ENCODE peak calls at places on chromosomes 7 and 10, in six cellular contexts. One of them, this sample, is unnamed.
A peak's percentile ranks its signal among the peaks of the same experiment; 100 is the strongest.

GRCh38 chr10:97171001-97171400 is 14.8 kb downstream of the SLIT1 start:
- DNase-seq in AG04449: no peak
- DNase-seq in ACHN: no peak
- DNase-seq in stimulated activated CD8-positive, alpha-beta memory T cell treated with anti-CD3 and anti-CD28 coated beads, Interleukin-7, amount 100 ng/mL, for 1 hour: no peak
- DNase-seq in naive B cell: no peak
- DNase-seq in activated naive CD8-positive, alpha-beta T cell treated with anti-CD3 and anti-CD28 coated beads for 36 hours: no peak
- DNase-seq in this sample: no peak

GRCh38 chr10:4303045-4303444 is 518.0 kb upstream of the KLF6 start:
- DNase-seq in activated naive CD8-positive, alpha-beta T cell treated with anti-CD3 and anti-CD28 coated beads for 36 hours: no peak
- DNase-seq in AG04449: no peak
- DNase-seq in stimulated activated CD8-positive, alpha-beta memory T cell treated with anti-CD3 and anti-CD28 coated beads, Interleukin-7, amount 100 ng/mL, for 1 hour: no peak
- DNase-seq in ACHN: no peak
- DNase-seq in naive B cell: no peak
- DNase-seq in this sample: no peak

GRCh38 chr10:119409906-119410305 is 132.6 kb downstream of the RGS10 start:
- DNase-seq in AG04449: no peak
- DNase-seq in naive B cell: no peak
- DNase-seq in activated naive CD8-positive, alpha-beta T cell treated with anti-CD3 and anti-CD28 coated beads for 36 hours: no peak
- DNase-seq in stimulated activated CD8-positive, alpha-beta memory T cell treated with anti-CD3 and anti-CD28 coated beads, Interleukin-7, amount 100 ng/mL, for 1 hour: no peak
- DNase-seq in ACHN: no peak
- DNase-seq in this sample: no peak

GRCh38 chr7:155214328-155214986 is 83.2 kb upstream of the INSIG1 start:
- DNase-seq in naive B cell: no peak
- DNase-seq in ACHN: peak; percentile 67
- DNase-seq in activated naive CD8-positive, alpha-beta T cell treated with anti-CD3 and anti-CD28 coated beads for 36 hours: no peak
- DNase-seq in stimulated activated CD8-positive, alpha-beta memory T cell treated with anti-CD3 and anti-CD28 coated beads, Interleukin-7, amount 100 ng/mL, for 1 hour: no peak
- DNase-seq in AG04449: no peak
- DNase-seq in this sample: no peak

GRCh38 chr7:30225863-30226361 is 58.5 kb upstream of the ZNRF2 start:
- DNase-seq in AG04449: no peak
- DNase-seq in ACHN: peak; percentile 73
- DNase-seq in stimulated activated CD8-positive, alpha-beta memory T cell treated with anti-CD3 and anti-CD28 coated beads, Interleukin-7, amount 100 ng/mL, for 1 hour: no peak
- DNase-seq in naive B cell: peak; percentile 61
- DNase-seq in activated naive CD8-positive, alpha-beta T cell treated with anti-CD3 and anti-CD28 coated beads for 36 hours: peak; percentile 10
- DNase-seq in this sample: no peak

GRCh38 chr10:98467506-98468318 is 21.0 kb upstream of the HPS1 start:
- DNase-seq in naive B cell: peak; percentile 59
- DNase-seq in AG04449: no peak
- DNase-seq in activated naive CD8-positive, alpha-beta T cell treated with anti-CD3 and anti-CD28 coated beads for 36 hours: peak; percentile 55
- DNase-seq in stimulated activated CD8-positive, alpha-beta memory T cell treated with anti-CD3 and anti-CD28 coated beads, Interleukin-7, amount 100 ng/mL, for 1 hour: peak; percentile 35
- DNase-seq in ACHN: peak; percentile 89
- DNase-seq in this sample: peak; percentile 63

GRCh38 chr10:73940634-73941221 is 29.8 kb downstream of the PLAU start:
- DNase-seq in stimulated activated CD8-positive, alpha-beta memory T cell treated with anti-CD3 and anti-CD28 coated beads, Interleukin-7, amount 100 ng/mL, for 1 hour: peak; percentile 75
- DNase-seq in AG04449: no peak
- DNase-seq in activated naive CD8-positive, alpha-beta T cell treated with anti-CD3 and anti-CD28 coated beads for 36 hours: peak; percentile 84
- DNase-seq in ACHN: peak; percentile 68
- DNase-seq in naive B cell: peak; percentile 78
- DNase-seq in this sample: peak; percentile 73

GRCh38 chr10:129963831-129964501 is at the start of gene EBF3:
- DNase-seq in activated naive CD8-positive, alpha-beta T cell treated with anti-CD3 and anti-CD28 coated beads for 36 hours: peak; percentile 71
- DNase-seq in AG04449: no peak
- DNase-seq in naive B cell: peak; percentile 37
- DNase-seq in stimulated activated CD8-positive, alpha-beta memory T cell treated with anti-CD3 and anti-CD28 coated beads, Interleukin-7, amount 100 ng/mL, for 1 hour: no peak
- DNase-seq in ACHN: peak; percentile 82
- DNase-seq in this sample: peak; percentile 33